ENCODE peak calls at places on chromosomes 7 and 10, in four cellular contexts. G is H1, O is GM12878, T is SK-N-SH. U is an unnamed sample.

GRCh38 chr10:35423505-35424306 is 87.4 kb downstream of the CCNY start:
- DNase-seq in G (no peak), T (no peak), O (no peak), U (no peak)

GRCh38 chr10:102643346-102644065 is 773 bp upstream of the TRIM8 start:
- DNase-seq in O (no peak), T (peak), G (peak), U (peak)

GRCh38 chr7:3399858-3400257 is 98.8 kb downstream of the SDK1 start:
- DNase-seq in T (no peak), G (peak), O (no peak), U (peak)

GRCh38 chr7:17298840-17299476 is 506 bp downstream of the AHR start:
- DNase-seq in O (no peak), T (peak), G (peak), U (no peak)

GRCh38 chr7:10973942-10974716 is 457 bp downstream of the PHF14 start:
- DNase-seq in G (no peak), T (peak), O (no peak), U (peak)

GRCh38 chr7:13953368-13953767 is 36.1 kb downstream of the ETV1 start:
- DNase-seq in G (no peak), T (no peak), O (no peak), U (no peak)

GRCh38 chr7:2757361-2757903 is 69.4 kb downstream of the AMZ1 start:
- DNase-seq in O (no peak), G (peak), T (peak), U (no peak)

GRCh38 chr7:636396-636795 is 90.1 kb upstream of the DNAAF5 start:
- DNase-seq in G (no peak), T (no peak), O (no peak), U (peak)

GRCh38 chr10:76869931-76870330 is 767.7 kb downstream of the KCNMA1 start:
- DNase-seq in O (no peak), T (no peak), G (no peak), U (no peak)

GRCh38 chr7:117019786-117020604 is 66.7 kb downstream of the ST7 start:
- DNase-seq in G (peak), T (peak), O (no peak), U (no peak)

GRCh38 chr10:13717936-13718772 is 131.4 kb downstream of the PRPF18 start:
- DNase-seq in T (no peak), O (no peak), G (no peak), U (peak)

GRCh38 chr10:73744690-73744994 is 470 bp downstream of the SEC24C start:
- DNase-seq in O (no peak), T (peak), G (no peak), U (peak)

GRCh38 chr7:128304212-128304611 is 39.5 kb downstream of the RBM28 start:
- DNase-seq in T (no peak), O (no peak), G (no peak), U (no peak)

GRCh38 chr10:89080660-89081059 is 90.1 kb downstream of the FAS start:
- DNase-seq in G (no peak), O (no peak), T (no peak), U (no peak)

GRCh38 chr7:27119412-27119911 is 11.1 kb downstream of the HOXA4 start:
- DNase-seq in T (no peak), G (no peak), O (no peak), U (no peak)

GRCh38 chr7:35015346-35015859 is 21.9 kb downstream of the DPY19L1 start:
- DNase-seq in G (no peak), T (no peak), O (no peak), U (no peak)

GRCh38 chr7:128024154-128024553 is 7.1 kb downstream of the LRRC4 start:
- DNase-seq in O (no peak), G (no peak), T (peak), U (no peak)

GRCh38 chr10:114486938-114487814 is 82.9 kb upstream of the AFAP1L2 start:
- DNase-seq in O (no peak), T (peak), G (no peak), U (peak)

GRCh38 chr7:148681821-148682220 is 16.9 kb upstream of the CUL1 start:
- DNase-seq in O (no peak), G (no peak), T (no peak), U (no peak)

GRCh38 chr10:69473304-69473985 is 22.2 kb downstream of the TSPAN15 start:
- DNase-seq in T (no peak), G (no peak), O (no peak), U (no peak)

GRCh38 chr7:157412021-157412443 is 75.2 kb downstream of the DNAJB6 start:
- DNase-seq in G (no peak), O (no peak), T (no peak), U (no peak)

GRCh38 chr10:18437486-18437885 is 213.9 kb downstream of the NSUN6 start:
- DNase-seq in T (no peak), O (no peak), G (no peak), U (no peak)

DNA sequence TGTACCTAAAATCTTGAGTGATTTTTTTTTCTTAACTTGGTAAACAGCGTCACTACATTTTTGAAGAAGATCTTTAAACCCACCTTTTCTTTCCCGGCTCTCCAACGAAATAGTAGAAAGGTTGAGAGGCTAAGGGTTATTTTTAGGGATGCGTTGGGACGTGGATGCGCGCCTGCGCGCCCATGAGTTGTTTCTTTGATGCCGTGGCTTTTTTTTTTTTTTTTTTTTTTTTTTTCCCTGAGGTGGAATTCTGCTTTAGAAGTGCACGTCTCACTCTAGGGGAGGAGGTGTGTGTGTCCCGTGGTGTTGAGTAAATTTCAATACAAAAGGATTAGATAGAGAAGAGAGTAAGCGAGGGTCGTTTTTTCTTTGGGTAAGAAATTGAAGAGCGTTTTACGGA is 972 bp upstream of the SP8 start:
- DNase-seq in O (no peak), G (no peak), T (no peak), U (no peak)
- TF ChIP-seq TCF12 in O (no peak), G (no peak), T (no peak), U (no peak)

GRCh38 chr10:75428434-75429158 is 2.8 kb upstream of the LRMDA start:
- DNase-seq in O (peak), T (no peak), G (no peak), U (no peak)
- TF ChIP-seq TCF12 in O (no peak), T (no peak), G (no peak), U (no peak)

GRCh38 chr7:93310346-93310745 is 78.2 kb downstream of the VPS50 start:
- DNase-seq in T (no peak), G (no peak), O (no peak), U (no peak)
- TF ChIP-seq TCF12 in T (peak), G (no peak), O (no peak), U (no peak)

DNA sequence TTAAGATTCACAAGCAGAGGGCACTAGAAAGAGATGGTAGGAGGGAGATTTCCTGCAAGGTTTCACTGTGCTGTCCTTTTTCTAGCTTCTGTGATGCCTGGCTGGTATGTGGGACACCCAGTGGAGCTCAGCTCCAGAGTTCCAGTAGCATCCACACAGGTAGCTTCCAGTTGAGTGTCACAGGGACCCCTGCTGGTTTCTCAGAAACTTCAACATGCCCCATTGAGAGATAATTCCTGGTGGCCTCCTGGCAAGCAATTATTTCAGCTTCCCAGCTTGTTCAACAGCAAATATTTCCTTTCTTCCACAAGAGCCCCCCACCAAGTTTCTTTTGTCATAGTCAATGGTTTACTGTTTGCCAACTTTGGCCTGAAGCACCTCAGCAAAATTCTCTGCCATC is 858.7 kb downstream of the REEP3 start:
- DNase-seq in T (no peak), O (no peak), G (no peak), U (peak)
- TF ChIP-seq TCF12 in T (no peak), O (no peak), G (no peak), U (no peak)

GRCh38 chr7:29329686-29330085 is 135.1 kb downstream of the CHN2 start:
- DNase-seq in T (no peak), G (no peak), O (no peak), U (no peak)

GRCh38 chr7:29328050-29328449 is 133.5 kb downstream of the CHN2 start:
- DNase-seq in O (no peak), G (no peak), T (no peak), U (peak)

GRCh38 chr7:29330136-29330535 is 135.6 kb downstream of the CHN2 start:
- DNase-seq in T (no peak), O (no peak), G (no peak), U (peak)

GRCh38 chr7:29327455-29327854 is 132.9 kb downstream of the CHN2 start:
- DNase-seq in O (no peak), T (no peak), G (no peak), U (no peak)

DNA sequence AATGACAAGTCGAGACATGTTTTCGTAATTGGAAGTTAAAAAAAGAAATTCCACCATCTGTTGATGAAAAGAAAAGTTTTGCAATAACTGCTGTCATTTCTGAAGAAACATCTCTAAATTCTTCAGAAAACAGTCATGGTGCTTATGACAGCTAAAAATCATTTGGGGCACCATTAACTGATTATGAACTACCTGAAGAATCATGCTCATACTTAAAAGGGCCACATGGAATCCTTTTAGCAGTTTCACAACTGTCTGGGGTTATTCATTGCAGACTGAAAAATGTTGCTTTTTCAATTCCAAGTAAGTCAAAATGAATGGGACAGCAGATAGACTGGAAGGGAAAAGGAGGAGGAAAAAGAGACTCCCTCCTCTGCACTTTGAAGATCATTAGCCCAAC is 134.2 kb downstream of the CHN2 start:
- DNase-seq in T (no peak), O (no peak), G (no peak), U (no peak)
- TF ChIP-seq TCF12 in T (no peak), O (no peak), G (no peak), U (no peak)

GRCh38 chr10:36465604-36466379 is 659.6 kb upstream of the ANKRD30A start:
- DNase-seq in T (no peak), O (no peak), G (no peak), U (no peak)
- TF ChIP-seq TCF12 in T (no peak), O (no peak), G (no peak), U (no peak)

DNA sequence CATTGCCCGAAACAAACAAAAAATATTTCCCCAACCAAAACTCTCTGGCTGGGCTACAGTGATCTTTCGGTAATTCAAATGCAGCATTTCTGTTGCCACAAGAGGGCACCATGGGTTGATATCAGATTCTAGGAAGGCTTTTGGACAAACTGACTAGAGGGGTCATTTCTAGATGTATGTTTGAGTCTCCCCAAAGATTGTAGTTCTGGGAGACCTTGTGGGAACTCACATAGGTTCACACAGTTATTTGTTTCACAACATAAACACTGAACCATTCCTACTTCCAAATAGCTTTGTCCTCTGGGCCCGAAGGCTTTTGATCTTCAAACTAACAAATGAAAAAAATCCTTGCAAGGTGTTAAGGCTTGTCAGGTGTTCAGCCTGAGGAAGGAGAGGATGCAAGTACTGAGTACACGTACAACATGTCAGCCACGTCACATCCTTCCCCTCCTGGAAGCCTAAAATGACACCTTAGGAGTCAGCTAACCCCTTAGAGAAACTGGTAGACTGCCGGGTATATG is 37.0 kb upstream of the IL15RA start:
- DNase-seq in O (peak), T (peak), G (peak), U (peak)
- TF ChIP-seq TCF12 in O (no peak), T (no peak), G (no peak), U (no peak)

DNA sequence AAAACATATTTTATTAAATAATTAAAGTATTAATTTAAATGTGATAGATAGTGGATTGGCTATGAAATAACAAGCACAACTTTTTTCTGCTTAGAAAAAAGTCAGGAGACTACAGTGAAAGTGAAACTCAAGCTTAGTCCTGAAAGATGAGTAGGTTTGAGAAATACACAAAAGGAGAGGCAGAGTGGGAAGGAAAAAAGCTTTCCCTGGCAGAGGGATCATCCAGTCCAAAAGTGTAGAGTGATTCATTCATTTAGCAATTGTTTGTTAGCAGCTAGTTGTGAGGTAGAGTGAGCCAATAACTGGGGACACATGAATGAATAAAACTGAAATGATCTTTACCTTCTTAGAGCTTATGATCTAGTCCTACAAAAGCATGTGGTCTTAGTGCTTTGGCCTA is 93.5 kb downstream of the FOXP2 start:
- DNase-seq in T (no peak), O (no peak), G (no peak), U (no peak)
- TF ChIP-seq TCF12 in T (no peak), O (no peak), G (no peak), U (no peak)

DNA sequence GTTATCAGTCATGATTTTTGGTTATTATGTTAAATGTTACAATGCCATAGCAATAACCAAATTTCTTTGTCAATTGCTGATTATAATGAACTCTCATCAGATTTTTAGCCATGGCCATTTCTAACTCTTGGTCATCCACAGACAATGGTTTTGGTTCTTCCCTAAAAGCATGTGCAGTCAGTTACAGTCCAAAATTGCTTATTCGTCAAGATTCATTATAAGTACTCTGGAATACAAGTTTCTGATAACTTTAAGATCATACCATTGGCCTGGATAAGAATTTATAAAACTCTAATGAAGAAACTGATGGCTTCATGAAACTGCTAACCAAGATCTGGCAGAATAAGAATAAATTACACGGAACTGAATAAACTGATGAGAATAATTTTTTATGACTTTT is 50.9 kb downstream of the PDZD8 start:
- DNase-seq in G (no peak), O (no peak), T (no peak), U (no peak)
- TF ChIP-seq TCF12 in G (no peak), O (no peak), T (no peak), U (no peak)

GRCh38 chr7:69527706-69528105 is 70.6 kb upstream of the AUTS2 start:
- DNase-seq in T (no peak), O (no peak), G (no peak), U (no peak)

GRCh38 chr7:69531050-69531449 is 67.2 kb upstream of the AUTS2 start:
- DNase-seq in O (no peak), G (no peak), T (peak), U (no peak)

DNA sequence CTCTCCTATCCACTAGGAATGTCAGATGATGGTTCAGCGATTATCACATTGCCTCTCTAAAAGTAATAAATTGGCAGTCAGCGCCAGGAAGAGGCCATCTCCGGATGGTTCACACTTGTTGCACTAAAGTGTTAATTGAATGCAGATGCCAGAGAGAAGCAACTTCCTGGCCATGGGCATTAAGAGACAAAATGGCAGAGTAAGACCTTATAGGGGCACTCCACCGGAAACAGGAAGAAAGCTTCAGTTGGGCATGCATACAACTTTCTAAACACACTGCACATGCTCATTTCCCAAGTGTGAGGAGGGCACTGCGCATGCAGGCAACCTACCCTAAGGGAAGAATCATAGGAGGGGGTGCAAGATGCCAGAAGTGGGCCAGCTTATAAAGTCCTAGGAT is 71.7 kb upstream of the AUTS2 start:
- DNase-seq in G (no peak), T (no peak), O (no peak), U (no peak)
- TF ChIP-seq TCF12 in G (no peak), T (no peak), O (no peak), U (no peak)